ENCODE peak calls at places on chromosomes 5 and 9, in seven cellular contexts. One of them, this sample, is unnamed.

GRCh38 chr5:125440905-125441304 is 694.5 kb upstream of the ZNF608 start:
- DNase-seq in heart right ventricle: no peak
- DNase-seq in H1: no peak
- DNase-seq in mucosa of descending colon: no peak
- DNase-seq in astrocyte of the spinal cord: no peak
- DNase-seq in CD4-positive, alpha-beta T cell: no peak
- DNase-seq in heart left ventricle: no peak
- DNase-seq in this sample: no peak

GRCh38 chr9:22111871-22112247 is 102.8 kb upstream of the CDKN2B start:
- DNase-seq in heart right ventricle: no peak
- DNase-seq in H1: no peak
- DNase-seq in mucosa of descending colon: no peak
- DNase-seq in astrocyte of the spinal cord: peak
- DNase-seq in CD4-positive, alpha-beta T cell: no peak
- DNase-seq in heart left ventricle: no peak
- DNase-seq in this sample: no peak

GRCh38 chr5:55211184-55211874 is 15.8 kb downstream of the MCIDAS start:
- DNase-seq in heart right ventricle: no peak
- DNase-seq in H1: no peak
- DNase-seq in mucosa of descending colon: no peak
- DNase-seq in astrocyte of the spinal cord: no peak
- DNase-seq in CD4-positive, alpha-beta T cell: no peak
- DNase-seq in heart left ventricle: no peak
- DNase-seq in this sample: no peak

GRCh38 chr5:154962494-154962893 is 21.6 kb downstream of the MRPL22 start:
- DNase-seq in heart right ventricle: no peak
- DNase-seq in H1: no peak
- DNase-seq in mucosa of descending colon: no peak
- DNase-seq in astrocyte of the spinal cord: peak
- DNase-seq in CD4-positive, alpha-beta T cell: no peak
- DNase-seq in heart left ventricle: no peak
- DNase-seq in this sample: no peak

GRCh38 chr9:92151691-92152393 is 36.6 kb upstream of the SPTLC1 start:
- DNase-seq in heart right ventricle: no peak
- DNase-seq in H1: no peak
- DNase-seq in mucosa of descending colon: no peak
- DNase-seq in astrocyte of the spinal cord: peak
- DNase-seq in CD4-positive, alpha-beta T cell: no peak
- DNase-seq in heart left ventricle: no peak
- DNase-seq in this sample: peak

GRCh38 chr9:34405719-34406118 is 29.0 kb upstream of the MYORG start:
- DNase-seq in heart right ventricle: no peak
- DNase-seq in H1: no peak
- DNase-seq in mucosa of descending colon: no peak
- DNase-seq in astrocyte of the spinal cord: peak
- DNase-seq in CD4-positive, alpha-beta T cell: no peak
- DNase-seq in heart left ventricle: no peak
- DNase-seq in this sample: no peak

GRCh38 chr9:69172895-69173294 is 1.2 kb upstream of the TJP2 start:
- DNase-seq in heart right ventricle: no peak
- DNase-seq in H1: no peak
- DNase-seq in mucosa of descending colon: no peak
- DNase-seq in astrocyte of the spinal cord: no peak
- DNase-seq in CD4-positive, alpha-beta T cell: no peak
- DNase-seq in heart left ventricle: no peak
- DNase-seq in this sample: no peak

GRCh38 chr5:157714480-157714879 is 16.7 kb upstream of the THG1L start:
- DNase-seq in heart right ventricle: no peak
- DNase-seq in H1: no peak
- DNase-seq in mucosa of descending colon: no peak
- DNase-seq in astrocyte of the spinal cord: no peak
- DNase-seq in CD4-positive, alpha-beta T cell: no peak
- DNase-seq in heart left ventricle: no peak
- DNase-seq in this sample: no peak

GRCh38 chr9:127950513-127951210 is 13.0 kb upstream of the DPM2 start:
- DNase-seq in heart right ventricle: peak
- DNase-seq in H1: no peak
- DNase-seq in mucosa of descending colon: no peak
- DNase-seq in astrocyte of the spinal cord: no peak
- DNase-seq in CD4-positive, alpha-beta T cell: no peak
- DNase-seq in heart left ventricle: no peak
- DNase-seq in this sample: peak

GRCh38 chr5:56190500-56190899 is 42.6 kb downstream of the ANKRD55 start:
- DNase-seq in heart right ventricle: peak
- DNase-seq in H1: no peak
- DNase-seq in mucosa of descending colon: peak
- DNase-seq in astrocyte of the spinal cord: peak
- DNase-seq in CD4-positive, alpha-beta T cell: peak
- DNase-seq in heart left ventricle: no peak
- DNase-seq in this sample: peak

GRCh38 chr9:100472725-100473261 is at the start of gene TMEFF1:
- DNase-seq in heart right ventricle: no peak
- DNase-seq in H1: peak
- DNase-seq in mucosa of descending colon: peak
- DNase-seq in astrocyte of the spinal cord: peak
- DNase-seq in CD4-positive, alpha-beta T cell: peak
- DNase-seq in heart left ventricle: peak
- DNase-seq in this sample: peak

GRCh38 chr9:132670816-132671371 is 630 bp downstream of the GTF3C4 start:
- DNase-seq in heart right ventricle: peak
- DNase-seq in H1: no peak
- DNase-seq in mucosa of descending colon: peak
- DNase-seq in astrocyte of the spinal cord: no peak
- DNase-seq in CD4-positive, alpha-beta T cell: peak
- DNase-seq in heart left ventricle: peak
- DNase-seq in this sample: no peak

GRCh38 chr5:176447538-176447981 is 625 bp upstream of the FAF2 start:
- DNase-seq in heart right ventricle: no peak
- DNase-seq in H1: no peak
- DNase-seq in mucosa of descending colon: no peak
- DNase-seq in astrocyte of the spinal cord: no peak
- DNase-seq in CD4-positive, alpha-beta T cell: peak
- DNase-seq in heart left ventricle: peak
- DNase-seq in this sample: no peak

GRCh38 chr5:1053391-1054017 is 44.9 kb downstream of the NKD2 start:
- DNase-seq in heart right ventricle: no peak
- DNase-seq in H1: no peak
- DNase-seq in mucosa of descending colon: peak
- DNase-seq in astrocyte of the spinal cord: no peak
- DNase-seq in CD4-positive, alpha-beta T cell: no peak
- DNase-seq in heart left ventricle: peak
- DNase-seq in this sample: peak

GRCh38 chr9:138024131-138024530 is 146.5 kb downstream of the CACNA1B start:
- DNase-seq in heart right ventricle: no peak
- DNase-seq in H1: no peak
- DNase-seq in mucosa of descending colon: no peak
- DNase-seq in astrocyte of the spinal cord: no peak
- DNase-seq in CD4-positive, alpha-beta T cell: no peak
- DNase-seq in heart left ventricle: peak
- DNase-seq in this sample: no peak

GRCh38 chr5:141849371-141850182 is 28.6 kb downstream of the PCDH1 start:
- DNase-seq in heart right ventricle: peak
- DNase-seq in H1: peak
- DNase-seq in mucosa of descending colon: peak
- DNase-seq in astrocyte of the spinal cord: peak
- DNase-seq in CD4-positive, alpha-beta T cell: peak
- DNase-seq in heart left ventricle: peak
- DNase-seq in this sample: peak
- TF ChIP-seq CTCF in heart right ventricle: no peak
- TF ChIP-seq CTCF in H1: no peak
- TF ChIP-seq CTCF in mucosa of descending colon: no peak
- TF ChIP-seq CTCF in astrocyte of the spinal cord: no peak
- TF ChIP-seq CTCF in CD4-positive, alpha-beta T cell: no peak
- TF ChIP-seq CTCF in heart left ventricle: no peak
- TF ChIP-seq CTCF in this sample: peak

GRCh38 chr5:89729623-89730390 is 679.7 kb downstream of the CETN3 start:
- DNase-seq in heart right ventricle: no peak
- DNase-seq in H1: no peak
- DNase-seq in mucosa of descending colon: no peak
- DNase-seq in astrocyte of the spinal cord: peak
- DNase-seq in CD4-positive, alpha-beta T cell: no peak
- DNase-seq in heart left ventricle: no peak
- DNase-seq in this sample: no peak
- TF ChIP-seq CTCF in heart right ventricle: no peak
- TF ChIP-seq CTCF in H1: no peak
- TF ChIP-seq CTCF in mucosa of descending colon: no peak
- TF ChIP-seq CTCF in astrocyte of the spinal cord: peak
- TF ChIP-seq CTCF in CD4-positive, alpha-beta T cell: no peak
- TF ChIP-seq CTCF in heart left ventricle: no peak
- TF ChIP-seq CTCF in this sample: no peak

DNA sequence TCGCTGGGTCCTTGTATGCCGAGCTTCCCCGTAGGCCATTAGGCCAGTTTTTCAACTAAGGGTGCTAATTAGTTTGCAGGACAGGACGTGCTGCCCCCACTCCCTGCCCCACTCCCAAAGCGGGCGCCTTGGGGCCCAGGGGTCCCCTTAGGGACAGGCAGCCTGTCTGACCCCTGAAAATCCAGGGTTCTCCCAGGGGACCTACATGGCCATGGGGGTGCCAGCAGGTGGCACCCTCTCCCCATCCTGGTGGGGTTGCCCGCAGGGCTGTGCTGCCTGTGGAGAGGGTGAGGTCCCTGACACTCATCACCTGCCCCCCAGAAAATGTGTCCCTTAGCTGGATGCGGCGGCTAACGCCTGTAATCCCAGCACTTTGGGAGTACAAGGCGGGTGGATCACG is 8.5 kb upstream of the CCDC187 start:
- DNase-seq in heart right ventricle: no peak
- DNase-seq in H1: no peak
- DNase-seq in mucosa of descending colon: no peak
- DNase-seq in astrocyte of the spinal cord: peak
- DNase-seq in CD4-positive, alpha-beta T cell: no peak
- DNase-seq in heart left ventricle: no peak
- DNase-seq in this sample: no peak
- TF ChIP-seq CTCF in heart right ventricle: peak
- TF ChIP-seq CTCF in H1: peak
- TF ChIP-seq CTCF in mucosa of descending colon: peak
- TF ChIP-seq CTCF in astrocyte of the spinal cord: peak
- TF ChIP-seq CTCF in CD4-positive, alpha-beta T cell: peak
- TF ChIP-seq CTCF in heart left ventricle: peak
- TF ChIP-seq CTCF in this sample: peak

GRCh38 chr5:60883229-60883628 is 39.2 kb upstream of the ELOVL7 start:
- DNase-seq in heart right ventricle: no peak
- DNase-seq in H1: no peak
- DNase-seq in mucosa of descending colon: peak
- DNase-seq in astrocyte of the spinal cord: no peak
- DNase-seq in CD4-positive, alpha-beta T cell: no peak
- DNase-seq in heart left ventricle: no peak
- DNase-seq in this sample: no peak
- TF ChIP-seq CTCF in heart right ventricle: no peak
- TF ChIP-seq CTCF in H1: peak
- TF ChIP-seq CTCF in mucosa of descending colon: no peak
- TF ChIP-seq CTCF in astrocyte of the spinal cord: peak
- TF ChIP-seq CTCF in CD4-positive, alpha-beta T cell: no peak
- TF ChIP-seq CTCF in heart left ventricle: no peak
- TF ChIP-seq CTCF in this sample: peak

DNA sequence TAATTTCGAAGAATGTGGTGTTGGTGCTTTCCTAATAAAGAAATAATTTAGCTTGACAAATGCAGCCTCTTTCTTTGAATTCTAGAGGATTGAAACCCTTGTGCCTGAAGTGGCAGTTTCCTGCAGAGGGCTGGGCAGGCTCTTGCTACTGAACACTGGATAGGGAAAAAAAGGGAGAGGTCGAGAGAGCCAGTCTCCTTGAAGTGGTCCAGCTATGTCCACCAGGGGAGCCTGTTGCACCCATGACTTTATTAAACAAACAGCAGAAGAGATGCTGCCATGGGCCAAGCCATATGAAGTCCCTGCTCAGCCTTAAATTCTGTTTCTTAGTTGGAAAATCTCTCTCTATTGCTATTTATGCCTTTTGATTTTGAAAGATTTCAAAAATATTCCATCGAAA is 178.4 kb downstream of the SMARCA2 start:
- DNase-seq in heart right ventricle: no peak
- DNase-seq in H1: no peak
- DNase-seq in mucosa of descending colon: no peak
- DNase-seq in astrocyte of the spinal cord: no peak
- DNase-seq in CD4-positive, alpha-beta T cell: no peak
- DNase-seq in heart left ventricle: no peak
- DNase-seq in this sample: no peak
- TF ChIP-seq CTCF in heart right ventricle: no peak
- TF ChIP-seq CTCF in H1: no peak
- TF ChIP-seq CTCF in mucosa of descending colon: no peak
- TF ChIP-seq CTCF in astrocyte of the spinal cord: no peak
- TF ChIP-seq CTCF in CD4-positive, alpha-beta T cell: no peak
- TF ChIP-seq CTCF in heart left ventricle: no peak
- TF ChIP-seq CTCF in this sample: no peak

DNA sequence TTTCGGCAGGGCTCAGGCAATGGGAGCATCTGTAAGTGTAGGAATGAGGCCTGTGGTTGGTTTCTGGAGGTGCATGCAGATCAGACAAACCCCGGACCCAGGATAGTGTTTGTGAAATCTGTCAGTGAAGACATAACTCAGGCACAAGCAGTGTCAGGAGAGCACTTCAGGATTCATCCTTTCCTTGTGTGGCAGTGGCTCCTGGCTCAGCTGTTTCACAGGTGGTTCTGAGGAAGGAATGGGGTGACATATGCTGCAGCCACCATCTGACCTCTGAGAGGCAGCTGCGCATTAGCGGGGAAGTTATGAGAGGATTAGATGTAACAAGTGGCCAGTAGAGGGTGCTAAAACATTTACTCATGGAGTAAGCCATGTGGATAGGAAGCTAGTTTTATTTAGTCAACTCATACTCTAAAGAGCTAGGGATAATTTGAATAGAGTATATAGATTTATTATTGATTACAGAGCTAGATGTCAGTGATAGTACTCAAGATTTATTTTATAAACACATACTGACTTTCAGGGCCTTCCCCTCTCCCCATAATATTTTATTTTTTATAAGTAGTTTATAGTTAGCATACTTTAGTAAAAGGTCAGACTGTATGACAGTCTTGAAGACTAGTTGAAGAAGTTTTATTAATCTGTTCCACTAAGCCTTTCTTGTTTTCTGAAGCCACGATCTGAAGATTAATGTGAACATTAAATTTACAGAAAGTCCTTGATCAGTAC is 28.4 kb downstream of the NNT start:
- DNase-seq in heart right ventricle: peak
- DNase-seq in H1: no peak
- DNase-seq in mucosa of descending colon: peak
- DNase-seq in astrocyte of the spinal cord: peak
- DNase-seq in CD4-positive, alpha-beta T cell: peak
- DNase-seq in heart left ventricle: no peak
- DNase-seq in this sample: peak
- TF ChIP-seq CTCF in heart right ventricle: peak
- TF ChIP-seq CTCF in H1: peak
- TF ChIP-seq CTCF in mucosa of descending colon: no peak
- TF ChIP-seq CTCF in astrocyte of the spinal cord: peak
- TF ChIP-seq CTCF in CD4-positive, alpha-beta T cell: peak
- TF ChIP-seq CTCF in heart left ventricle: peak
- TF ChIP-seq CTCF in this sample: peak

GRCh38 chr9:99241106-99241505 is 19.0 kb downstream of the SEC61B start:
- DNase-seq in heart right ventricle: no peak
- DNase-seq in H1: no peak
- DNase-seq in mucosa of descending colon: no peak
- DNase-seq in astrocyte of the spinal cord: no peak
- DNase-seq in CD4-positive, alpha-beta T cell: no peak
- DNase-seq in heart left ventricle: no peak
- DNase-seq in this sample: no peak
- TF ChIP-seq CTCF in heart right ventricle: no peak
- TF ChIP-seq CTCF in H1: peak
- TF ChIP-seq CTCF in mucosa of descending colon: no peak
- TF ChIP-seq CTCF in astrocyte of the spinal cord: no peak
- TF ChIP-seq CTCF in CD4-positive, alpha-beta T cell: no peak
- TF ChIP-seq CTCF in heart left ventricle: no peak
- TF ChIP-seq CTCF in this sample: peak

GRCh38 chr9:88661759-88662158 is 126.8 kb downstream of the NXNL2 start:
- DNase-seq in heart right ventricle: no peak
- DNase-seq in H1: no peak
- DNase-seq in mucosa of descending colon: no peak
- DNase-seq in astrocyte of the spinal cord: no peak
- DNase-seq in CD4-positive, alpha-beta T cell: no peak
- DNase-seq in heart left ventricle: no peak
- DNase-seq in this sample: no peak
- TF ChIP-seq CTCF in heart right ventricle: no peak
- TF ChIP-seq CTCF in H1: no peak
- TF ChIP-seq CTCF in mucosa of descending colon: no peak
- TF ChIP-seq CTCF in astrocyte of the spinal cord: peak
- TF ChIP-seq CTCF in CD4-positive, alpha-beta T cell: no peak
- TF ChIP-seq CTCF in heart left ventricle: no peak
- TF ChIP-seq CTCF in this sample: no peak